ENCODE peak calls at places on chromosomes 1 and 21, in five cellular contexts. One of them, this sample, is unnamed.
A peak's percentile ranks its signal among the peaks of the same experiment; 100 is the strongest.

GRCh38 chr1:151058682-151059341 is 610 bp downstream of the CDC42SE1 start:
- DNase-seq in body of pancreas: peak; percentile 85
- DNase-seq in aorta: no peak
- DNase-seq in neural progenitor cell: peak; percentile 46
- DNase-seq in GM23338: peak; percentile 76
- DNase-seq in this sample: no peak

GRCh38 chr1:27643626-27644368 is 8.8 kb upstream of the FGR start:
- DNase-seq in aorta: peak; percentile 73
- DNase-seq in body of pancreas: peak; percentile 74
- DNase-seq in neural progenitor cell: peak; percentile 76
- DNase-seq in GM23338: peak; percentile 92
- DNase-seq in this sample: no peak

GRCh38 chr1:229408458-229409037 is 25.3 kb downstream of the ACTA1 start:
- DNase-seq in aorta: no peak
- DNase-seq in neural progenitor cell: peak; percentile 38
- DNase-seq in GM23338: peak; percentile 47
- DNase-seq in body of pancreas: no peak
- DNase-seq in this sample: no peak

GRCh38 chr21:46199436-46200373 is 15.4 kb upstream of the SPATC1L start:
- DNase-seq in GM23338: no peak
- DNase-seq in body of pancreas: no peak
- DNase-seq in aorta: peak; percentile 33
- DNase-seq in neural progenitor cell: no peak
- DNase-seq in this sample: no peak

GRCh38 chr1:94543003-94543402 is 1.4 kb upstream of the F3 start:
- DNase-seq in body of pancreas: no peak
- DNase-seq in aorta: no peak
- DNase-seq in GM23338: no peak
- DNase-seq in neural progenitor cell: no peak
- DNase-seq in this sample: no peak

GRCh38 chr1:169538998-169539871 is 47.0 kb downstream of the F5 start:
- DNase-seq in neural progenitor cell: no peak
- DNase-seq in aorta: no peak
- DNase-seq in GM23338: no peak
- DNase-seq in body of pancreas: no peak
- DNase-seq in this sample: no peak

GRCh38 chr21:26117324-26117971 is 53.1 kb downstream of the APP start:
- DNase-seq in GM23338: no peak
- DNase-seq in neural progenitor cell: no peak
- DNase-seq in body of pancreas: no peak
- DNase-seq in aorta: no peak
- DNase-seq in this sample: no peak

GRCh38 chr1:63082754-63083153 is 239.6 kb upstream of the FOXD3 start:
- DNase-seq in body of pancreas: no peak
- DNase-seq in GM23338: no peak
- DNase-seq in neural progenitor cell: no peak
- DNase-seq in aorta: no peak
- DNase-seq in this sample: no peak

GRCh38 chr21:46051379-46051770 is 46.5 kb upstream of the COL6A2 start:
- DNase-seq in GM23338: no peak
- DNase-seq in body of pancreas: no peak
- DNase-seq in neural progenitor cell: no peak
- DNase-seq in aorta: no peak
- DNase-seq in this sample: no peak

GRCh38 chr1:53634571-53634979 is 104.4 kb downstream of the GLIS1 start:
- DNase-seq in body of pancreas: no peak
- DNase-seq in GM23338: peak; percentile 44
- DNase-seq in aorta: peak; percentile 34
- DNase-seq in neural progenitor cell: no peak
- DNase-seq in this sample: peak; percentile 74

GRCh38 chr1:155128755-155129473 is 1.2 kb downstream of the EFNA1 start:
- DNase-seq in GM23338: peak; percentile 65
- DNase-seq in body of pancreas: peak; percentile 75
- DNase-seq in neural progenitor cell: no peak
- DNase-seq in aorta: no peak
- DNase-seq in this sample: no peak

GRCh38 chr1:233295775-233296322 is 324 bp upstream of the PCNX2 start:
- DNase-seq in body of pancreas: no peak
- DNase-seq in neural progenitor cell: no peak
- DNase-seq in GM23338: no peak
- DNase-seq in aorta: peak; percentile 74
- DNase-seq in this sample: no peak

GRCh38 chr1:33607444-33608005 is 135.1 kb downstream of the ZSCAN20 start:
- DNase-seq in neural progenitor cell: no peak
- DNase-seq in aorta: no peak
- DNase-seq in body of pancreas: no peak
- DNase-seq in GM23338: no peak
- DNase-seq in this sample: no peak

DNA sequence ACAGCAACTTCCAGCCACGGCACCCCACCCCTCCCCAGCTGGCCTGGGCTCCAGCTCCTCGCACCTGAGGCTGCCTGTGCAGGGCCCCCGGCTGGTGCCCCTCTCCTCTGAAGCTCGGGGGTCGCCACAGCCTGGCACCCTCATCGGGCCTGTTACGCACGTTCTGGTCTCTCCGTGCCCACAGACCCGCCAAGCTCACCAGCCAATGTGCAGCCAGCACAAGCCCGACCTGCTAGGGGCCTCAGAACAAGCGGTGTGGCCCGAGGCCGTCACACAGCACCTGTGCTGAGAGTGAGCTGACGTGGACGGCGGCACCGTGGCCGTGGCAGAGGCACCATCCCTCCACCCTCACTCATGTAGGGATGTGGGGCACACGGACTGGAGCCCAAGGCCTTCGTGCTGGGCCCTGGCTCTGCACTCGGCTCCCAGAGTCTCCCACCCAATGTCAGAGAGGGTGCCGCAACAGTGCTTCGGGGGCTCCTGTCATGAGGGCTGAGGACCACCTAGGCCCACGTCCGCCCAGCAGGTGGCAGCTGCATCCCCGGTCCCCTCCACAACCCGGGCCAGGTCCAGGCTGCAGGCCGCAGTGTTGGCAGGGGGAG is 4.4 kb upstream of the SAMD11 start:
- DNase-seq in GM23338: no peak
- DNase-seq in body of pancreas: no peak
- DNase-seq in neural progenitor cell: no peak
- DNase-seq in aorta: peak; percentile 43
- DNase-seq in this sample: no peak
- H3K27me3 ChIP-seq in GM23338: peaks cover 87% of the 10 kb centered on the region
- H3K27me3 ChIP-seq in body of pancreas: peaks cover 2% of the 10 kb centered on the region
- H3K27me3 ChIP-seq in neural progenitor cell: peaks cover 100% of the 10 kb centered on the region
- H3K27me3 ChIP-seq in aorta: no peaks in the 10 kb centered on the region
- H3K27me3 ChIP-seq in this sample: peaks cover 89% of the 10 kb centered on the region

GRCh38 chr1:99171126-99171813 is 93.0 kb upstream of the PLPPR4 start:
- DNase-seq in neural progenitor cell: peak; percentile 24
- DNase-seq in body of pancreas: peak; percentile 23
- DNase-seq in GM23338: peak; percentile 49
- DNase-seq in aorta: no peak
- DNase-seq in this sample: no peak

GRCh38 chr1:99170516-99170915 is 93.8 kb upstream of the PLPPR4 start:
- DNase-seq in neural progenitor cell: no peak
- DNase-seq in body of pancreas: no peak
- DNase-seq in GM23338: no peak
- DNase-seq in aorta: no peak
- DNase-seq in this sample: no peak

GRCh38 chr1:99176753-99177152 is 87.5 kb upstream of the PLPPR4 start:
- DNase-seq in aorta: no peak
- DNase-seq in neural progenitor cell: no peak
- DNase-seq in body of pancreas: no peak
- DNase-seq in GM23338: no peak
- DNase-seq in this sample: no peak

GRCh38 chr1:99173282-99173681 is 91.0 kb upstream of the PLPPR4 start:
- DNase-seq in neural progenitor cell: no peak
- DNase-seq in GM23338: no peak
- DNase-seq in body of pancreas: no peak
- DNase-seq in aorta: no peak
- DNase-seq in this sample: no peak

GRCh38 chr1:99173900-99174299 is 90.4 kb upstream of the PLPPR4 start:
- DNase-seq in body of pancreas: no peak
- DNase-seq in GM23338: no peak
- DNase-seq in aorta: no peak
- DNase-seq in neural progenitor cell: no peak
- DNase-seq in this sample: no peak
- H3K27me3 ChIP-seq in body of pancreas: no peaks in the 10 kb centered on the region
- H3K27me3 ChIP-seq in GM23338: no peaks in the 10 kb centered on the region
- H3K27me3 ChIP-seq in aorta: no peaks in the 10 kb centered on the region
- H3K27me3 ChIP-seq in neural progenitor cell: no peaks in the 10 kb centered on the region
- H3K27me3 ChIP-seq in this sample: no peaks in the 10 kb centered on the region

GRCh38 chr1:112767646-112768045 is 52.5 kb upstream of the PPM1J start:
- DNase-seq in body of pancreas: no peak
- DNase-seq in GM23338: no peak
- DNase-seq in aorta: no peak
- DNase-seq in neural progenitor cell: no peak
- DNase-seq in this sample: no peak

GRCh38 chr1:112776688-112777087 is 61.6 kb upstream of the PPM1J start:
- DNase-seq in GM23338: no peak
- DNase-seq in aorta: no peak
- DNase-seq in neural progenitor cell: no peak
- DNase-seq in body of pancreas: no peak
- DNase-seq in this sample: no peak

GRCh38 chr1:112769611-112770010 is 54.5 kb upstream of the PPM1J start:
- DNase-seq in body of pancreas: no peak
- DNase-seq in GM23338: no peak
- DNase-seq in neural progenitor cell: no peak
- DNase-seq in aorta: no peak
- DNase-seq in this sample: no peak

GRCh38 chr1:112772781-112773180 is 57.6 kb upstream of the PPM1J start:
- DNase-seq in neural progenitor cell: no peak
- DNase-seq in GM23338: no peak
- DNase-seq in aorta: no peak
- DNase-seq in body of pancreas: no peak
- DNase-seq in this sample: no peak

GRCh38 chr1:112770724-112771123 is 55.6 kb upstream of the PPM1J start:
- DNase-seq in body of pancreas: no peak
- DNase-seq in GM23338: no peak
- DNase-seq in aorta: no peak
- DNase-seq in neural progenitor cell: no peak
- DNase-seq in this sample: no peak
- H3K27me3 ChIP-seq in body of pancreas: no peaks in the 10 kb centered on the region
- H3K27me3 ChIP-seq in GM23338: no peaks in the 10 kb centered on the region
- H3K27me3 ChIP-seq in aorta: no peaks in the 10 kb centered on the region
- H3K27me3 ChIP-seq in neural progenitor cell: no peaks in the 10 kb centered on the region
- H3K27me3 ChIP-seq in this sample: no peaks in the 10 kb centered on the region

DNA sequence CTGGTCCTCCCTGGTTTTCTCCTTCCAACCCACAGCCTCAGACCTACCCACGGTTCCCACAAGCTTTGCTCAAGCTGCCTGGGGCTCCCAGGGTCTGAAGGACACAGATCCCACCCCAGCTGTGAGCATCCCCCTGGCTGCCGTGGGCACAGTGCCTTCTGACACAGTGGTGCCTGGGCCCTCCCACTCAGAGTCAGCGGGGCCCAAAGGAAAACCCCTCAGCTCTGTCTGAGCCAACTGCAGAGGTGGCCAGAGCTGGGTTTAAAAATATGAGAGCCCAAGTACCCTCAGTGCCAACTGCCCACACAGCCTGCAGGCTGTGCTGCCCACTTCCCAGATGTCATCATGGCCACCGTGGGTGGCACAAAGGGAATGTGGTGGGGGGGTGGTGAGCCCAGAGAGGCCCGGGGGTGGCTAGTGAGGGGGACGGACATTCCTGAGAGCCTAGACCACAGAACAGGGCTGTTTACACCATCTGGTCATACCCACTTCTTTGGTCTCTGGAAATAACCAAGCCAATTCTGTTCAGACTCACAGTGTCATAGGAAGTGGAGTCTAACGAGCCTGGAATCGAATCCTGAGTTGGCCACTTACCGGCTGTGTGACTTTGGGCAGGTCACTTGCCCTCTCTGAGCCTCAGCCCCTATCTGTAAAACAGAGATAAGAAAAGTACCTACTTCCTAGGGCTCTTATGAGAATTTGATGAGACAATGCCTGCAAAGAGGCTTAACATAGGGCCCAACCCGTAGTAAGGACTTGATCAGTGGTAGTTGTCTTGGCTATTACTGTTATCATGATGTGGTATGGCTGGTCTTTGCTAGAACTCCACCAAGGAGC is 85.5 kb downstream of the CAMK2N1 start:
- DNase-seq in body of pancreas: no peak
- DNase-seq in GM23338: no peak
- DNase-seq in aorta: no peak
- DNase-seq in neural progenitor cell: peak; percentile 11
- DNase-seq in this sample: no peak
- H3K27me3 ChIP-seq in body of pancreas: no peaks in the 10 kb centered on the region
- H3K27me3 ChIP-seq in GM23338: peaks cover 73% of the 10 kb centered on the region
- H3K27me3 ChIP-seq in aorta: no peaks in the 10 kb centered on the region
- H3K27me3 ChIP-seq in neural progenitor cell: peaks cover 80% of the 10 kb centered on the region
- H3K27me3 ChIP-seq in this sample: peaks cover 78% of the 10 kb centered on the region

GRCh38 chr1:2145946-2146835 is 48.4 kb downstream of the FAAP20 start:
- DNase-seq in GM23338: no peak
- DNase-seq in neural progenitor cell: no peak
- DNase-seq in aorta: no peak
- DNase-seq in body of pancreas: no peak
- DNase-seq in this sample: no peak

GRCh38 chr1:2144501-2145090 is 50.0 kb downstream of the FAAP20 start:
- DNase-seq in GM23338: no peak
- DNase-seq in neural progenitor cell: no peak
- DNase-seq in body of pancreas: no peak
- DNase-seq in aorta: peak; percentile 19
- DNase-seq in this sample: no peak

GRCh38 chr1:2143814-2144500 is 50.6 kb downstream of the FAAP20 start:
- DNase-seq in aorta: peak; percentile 29
- DNase-seq in neural progenitor cell: no peak
- DNase-seq in GM23338: no peak
- DNase-seq in body of pancreas: no peak
- DNase-seq in this sample: no peak

GRCh38 chr1:2148691-2149090 is 45.9 kb downstream of the FAAP20 start:
- DNase-seq in GM23338: no peak
- DNase-seq in aorta: no peak
- DNase-seq in neural progenitor cell: no peak
- DNase-seq in body of pancreas: no peak
- DNase-seq in this sample: no peak

DNA sequence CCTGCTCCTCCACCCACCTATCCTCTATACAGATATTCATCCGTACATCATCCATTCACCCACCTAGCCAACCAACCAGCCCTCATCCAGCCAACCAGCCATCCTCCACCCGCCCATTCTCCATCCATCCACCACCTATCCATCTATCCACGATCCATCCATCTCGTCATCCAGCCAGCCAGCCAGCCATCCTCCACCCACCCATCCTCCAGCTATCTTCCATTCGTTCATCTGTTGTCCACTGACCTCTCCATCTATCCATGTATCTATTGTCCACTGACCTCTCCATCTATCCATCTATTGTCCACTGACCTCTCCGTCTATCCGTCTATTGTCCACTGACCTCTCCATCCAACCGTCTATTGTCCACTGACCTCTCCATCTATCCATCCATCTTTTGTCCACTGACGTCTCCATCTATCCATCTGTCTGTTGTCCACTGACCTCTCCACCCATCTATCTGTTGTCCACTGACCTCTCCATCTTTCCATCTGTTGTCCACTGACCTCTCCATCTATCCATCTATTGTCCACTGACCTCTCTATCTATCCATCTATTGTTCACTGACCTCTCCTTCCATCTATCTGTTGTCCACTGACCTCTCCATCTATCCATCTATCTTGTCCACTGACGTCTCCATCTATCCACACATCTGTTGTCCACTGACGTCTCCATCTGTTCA is 47.6 kb downstream of the FAAP20 start:
- DNase-seq in GM23338: no peak
- DNase-seq in aorta: no peak
- DNase-seq in body of pancreas: no peak
- DNase-seq in neural progenitor cell: no peak
- DNase-seq in this sample: no peak
- H3K27me3 ChIP-seq in GM23338: no peaks in the 10 kb centered on the region
- H3K27me3 ChIP-seq in aorta: no peaks in the 10 kb centered on the region
- H3K27me3 ChIP-seq in body of pancreas: no peaks in the 10 kb centered on the region
- H3K27me3 ChIP-seq in neural progenitor cell: no peaks in the 10 kb centered on the region
- H3K27me3 ChIP-seq in this sample: no peaks in the 10 kb centered on the region